ENCODE peak calls at places on chromosomes 1 and 21, in six cellular contexts. One of them, this sample, is unnamed.

GRCh38 chr1:159089184-159089791 is 12.7 kb upstream of the AIM2 start:
- DNase-seq in stimulated activated CD8-positive, alpha-beta memory T cell treated with anti-CD3 and anti-CD28 coated beads, Interleukin-7, amount 100 ng/mL, for 1 hour: no peak
- DNase-seq in H7: no peak
- DNase-seq in NCI-H2081: no peak
- DNase-seq in stimulated activated CD4-positive, alpha-beta T cell treated with anti-CD3 and anti-CD28 coated beads, TNF-alpha, amount 100 ng/mL, for 4 hours: no peak
- DNase-seq in body of pancreas: no peak
- DNase-seq in this sample: no peak

GRCh38 chr1:173052681-173053196 is 2.0 kb upstream of the TNFSF18 start:
- DNase-seq in stimulated activated CD8-positive, alpha-beta memory T cell treated with anti-CD3 and anti-CD28 coated beads, Interleukin-7, amount 100 ng/mL, for 1 hour: no peak
- DNase-seq in H7: no peak
- DNase-seq in NCI-H2081: no peak
- DNase-seq in stimulated activated CD4-positive, alpha-beta T cell treated with anti-CD3 and anti-CD28 coated beads, TNF-alpha, amount 100 ng/mL, for 4 hours: no peak
- DNase-seq in body of pancreas: peak; percentile 15
- DNase-seq in this sample: no peak

GRCh38 chr1:195335541-195335940 is 1272.7 kb downstream of the KCNT2 start:
- DNase-seq in stimulated activated CD8-positive, alpha-beta memory T cell treated with anti-CD3 and anti-CD28 coated beads, Interleukin-7, amount 100 ng/mL, for 1 hour: no peak
- DNase-seq in H7: no peak
- DNase-seq in NCI-H2081: no peak
- DNase-seq in stimulated activated CD4-positive, alpha-beta T cell treated with anti-CD3 and anti-CD28 coated beads, TNF-alpha, amount 100 ng/mL, for 4 hours: no peak
- DNase-seq in body of pancreas: no peak
- DNase-seq in this sample: no peak

GRCh38 chr1:42157667-42158066 is 4.5 kb downstream of the GUCA2B start:
- DNase-seq in stimulated activated CD8-positive, alpha-beta memory T cell treated with anti-CD3 and anti-CD28 coated beads, Interleukin-7, amount 100 ng/mL, for 1 hour: no peak
- DNase-seq in H7: no peak
- DNase-seq in NCI-H2081: no peak
- DNase-seq in stimulated activated CD4-positive, alpha-beta T cell treated with anti-CD3 and anti-CD28 coated beads, TNF-alpha, amount 100 ng/mL, for 4 hours: no peak
- DNase-seq in body of pancreas: no peak
- DNase-seq in this sample: no peak

GRCh38 chr1:150804671-150805070 is 3.4 kb downstream of the CTSK start:
- DNase-seq in stimulated activated CD8-positive, alpha-beta memory T cell treated with anti-CD3 and anti-CD28 coated beads, Interleukin-7, amount 100 ng/mL, for 1 hour: no peak
- DNase-seq in H7: no peak
- DNase-seq in NCI-H2081: no peak
- DNase-seq in stimulated activated CD4-positive, alpha-beta T cell treated with anti-CD3 and anti-CD28 coated beads, TNF-alpha, amount 100 ng/mL, for 4 hours: no peak
- DNase-seq in body of pancreas: no peak
- DNase-seq in this sample: no peak

GRCh38 chr1:59678809-59679228 is 135.9 kb upstream of the HOOK1 start:
- DNase-seq in stimulated activated CD8-positive, alpha-beta memory T cell treated with anti-CD3 and anti-CD28 coated beads, Interleukin-7, amount 100 ng/mL, for 1 hour: no peak
- DNase-seq in H7: no peak
- DNase-seq in NCI-H2081: no peak
- DNase-seq in stimulated activated CD4-positive, alpha-beta T cell treated with anti-CD3 and anti-CD28 coated beads, TNF-alpha, amount 100 ng/mL, for 4 hours: no peak
- DNase-seq in body of pancreas: no peak
- DNase-seq in this sample: no peak

GRCh38 chr1:153428790-153429189 is 12.5 kb downstream of the S100A7A start:
- DNase-seq in stimulated activated CD8-positive, alpha-beta memory T cell treated with anti-CD3 and anti-CD28 coated beads, Interleukin-7, amount 100 ng/mL, for 1 hour: no peak
- DNase-seq in H7: peak; percentile 67
- DNase-seq in NCI-H2081: peak; percentile 21
- DNase-seq in stimulated activated CD4-positive, alpha-beta T cell treated with anti-CD3 and anti-CD28 coated beads, TNF-alpha, amount 100 ng/mL, for 4 hours: no peak
- DNase-seq in body of pancreas: no peak
- DNase-seq in this sample: no peak

GRCh38 chr1:211833174-211833820 is 2.7 kb upstream of the LPGAT1 start:
- DNase-seq in stimulated activated CD8-positive, alpha-beta memory T cell treated with anti-CD3 and anti-CD28 coated beads, Interleukin-7, amount 100 ng/mL, for 1 hour: no peak
- DNase-seq in H7: no peak
- DNase-seq in NCI-H2081: no peak
- DNase-seq in stimulated activated CD4-positive, alpha-beta T cell treated with anti-CD3 and anti-CD28 coated beads, TNF-alpha, amount 100 ng/mL, for 4 hours: no peak
- DNase-seq in body of pancreas: no peak
- DNase-seq in this sample: no peak

GRCh38 chr1:48532976-48533375 is 61.0 kb upstream of the SPATA6 start:
- DNase-seq in stimulated activated CD8-positive, alpha-beta memory T cell treated with anti-CD3 and anti-CD28 coated beads, Interleukin-7, amount 100 ng/mL, for 1 hour: no peak
- DNase-seq in H7: no peak
- DNase-seq in NCI-H2081: peak; percentile 58
- DNase-seq in stimulated activated CD4-positive, alpha-beta T cell treated with anti-CD3 and anti-CD28 coated beads, TNF-alpha, amount 100 ng/mL, for 4 hours: no peak
- DNase-seq in body of pancreas: no peak
- DNase-seq in this sample: no peak

GRCh38 chr1:234875953-234876814 is 252.5 kb downstream of the TOMM20 start:
- DNase-seq in stimulated activated CD8-positive, alpha-beta memory T cell treated with anti-CD3 and anti-CD28 coated beads, Interleukin-7, amount 100 ng/mL, for 1 hour: no peak
- DNase-seq in H7: peak; percentile 43
- DNase-seq in NCI-H2081: no peak
- DNase-seq in stimulated activated CD4-positive, alpha-beta T cell treated with anti-CD3 and anti-CD28 coated beads, TNF-alpha, amount 100 ng/mL, for 4 hours: no peak
- DNase-seq in body of pancreas: peak; percentile 61
- DNase-seq in this sample: no peak

GRCh38 chr1:8702121-8702520 is 115.3 kb downstream of the RERE start:
- DNase-seq in stimulated activated CD8-positive, alpha-beta memory T cell treated with anti-CD3 and anti-CD28 coated beads, Interleukin-7, amount 100 ng/mL, for 1 hour: no peak
- DNase-seq in H7: peak; percentile 43
- DNase-seq in NCI-H2081: peak; percentile 46
- DNase-seq in stimulated activated CD4-positive, alpha-beta T cell treated with anti-CD3 and anti-CD28 coated beads, TNF-alpha, amount 100 ng/mL, for 4 hours: no peak
- DNase-seq in body of pancreas: peak; percentile 64
- DNase-seq in this sample: no peak

GRCh38 chr1:201693019-201693372 is 136.0 kb upstream of the IPO9 start:
- DNase-seq in stimulated activated CD8-positive, alpha-beta memory T cell treated with anti-CD3 and anti-CD28 coated beads, Interleukin-7, amount 100 ng/mL, for 1 hour: no peak
- DNase-seq in H7: no peak
- DNase-seq in NCI-H2081: peak; percentile 53
- DNase-seq in stimulated activated CD4-positive, alpha-beta T cell treated with anti-CD3 and anti-CD28 coated beads, TNF-alpha, amount 100 ng/mL, for 4 hours: no peak
- DNase-seq in body of pancreas: no peak
- DNase-seq in this sample: no peak

GRCh38 chr1:150577557-150578277 is 1.7 kb downstream of the MCL1 start:
- DNase-seq in stimulated activated CD8-positive, alpha-beta memory T cell treated with anti-CD3 and anti-CD28 coated beads, Interleukin-7, amount 100 ng/mL, for 1 hour: no peak
- DNase-seq in H7: no peak
- DNase-seq in NCI-H2081: peak; percentile 30
- DNase-seq in stimulated activated CD4-positive, alpha-beta T cell treated with anti-CD3 and anti-CD28 coated beads, TNF-alpha, amount 100 ng/mL, for 4 hours: no peak
- DNase-seq in body of pancreas: no peak
- DNase-seq in this sample: no peak

GRCh38 chr1:109468903-109469302 is 2.6 kb downstream of the SYPL2 start:
- DNase-seq in stimulated activated CD8-positive, alpha-beta memory T cell treated with anti-CD3 and anti-CD28 coated beads, Interleukin-7, amount 100 ng/mL, for 1 hour: no peak
- DNase-seq in H7: no peak
- DNase-seq in NCI-H2081: no peak
- DNase-seq in stimulated activated CD4-positive, alpha-beta T cell treated with anti-CD3 and anti-CD28 coated beads, TNF-alpha, amount 100 ng/mL, for 4 hours: no peak
- DNase-seq in body of pancreas: no peak
- DNase-seq in this sample: no peak

GRCh38 chr1:7489586-7489985 is 281.5 kb upstream of the VAMP3 start:
- DNase-seq in stimulated activated CD8-positive, alpha-beta memory T cell treated with anti-CD3 and anti-CD28 coated beads, Interleukin-7, amount 100 ng/mL, for 1 hour: no peak
- DNase-seq in H7: no peak
- DNase-seq in NCI-H2081: no peak
- DNase-seq in stimulated activated CD4-positive, alpha-beta T cell treated with anti-CD3 and anti-CD28 coated beads, TNF-alpha, amount 100 ng/mL, for 4 hours: no peak
- DNase-seq in body of pancreas: no peak
- DNase-seq in this sample: no peak

GRCh38 chr1:20028125-20028524 is 41.9 kb upstream of the PLA2G5 start:
- DNase-seq in stimulated activated CD8-positive, alpha-beta memory T cell treated with anti-CD3 and anti-CD28 coated beads, Interleukin-7, amount 100 ng/mL, for 1 hour: no peak
- DNase-seq in H7: no peak
- DNase-seq in NCI-H2081: no peak
- DNase-seq in stimulated activated CD4-positive, alpha-beta T cell treated with anti-CD3 and anti-CD28 coated beads, TNF-alpha, amount 100 ng/mL, for 4 hours: no peak
- DNase-seq in body of pancreas: no peak
- DNase-seq in this sample: no peak

GRCh38 chr1:6127587-6128163 is 52.4 kb downstream of the CHD5 start:
- DNase-seq in stimulated activated CD8-positive, alpha-beta memory T cell treated with anti-CD3 and anti-CD28 coated beads, Interleukin-7, amount 100 ng/mL, for 1 hour: peak; percentile 27
- DNase-seq in H7: peak; percentile 99
- DNase-seq in NCI-H2081: peak; percentile 54
- DNase-seq in stimulated activated CD4-positive, alpha-beta T cell treated with anti-CD3 and anti-CD28 coated beads, TNF-alpha, amount 100 ng/mL, for 4 hours: peak; percentile 46
- DNase-seq in body of pancreas: peak; percentile 63
- DNase-seq in this sample: no peak

GRCh38 chr21:34092241-34092921 is 19.0 kb downstream of the MRPS6 start:
- DNase-seq in stimulated activated CD8-positive, alpha-beta memory T cell treated with anti-CD3 and anti-CD28 coated beads, Interleukin-7, amount 100 ng/mL, for 1 hour: no peak
- DNase-seq in H7: no peak
- DNase-seq in NCI-H2081: no peak
- DNase-seq in stimulated activated CD4-positive, alpha-beta T cell treated with anti-CD3 and anti-CD28 coated beads, TNF-alpha, amount 100 ng/mL, for 4 hours: no peak
- DNase-seq in body of pancreas: no peak
- DNase-seq in this sample: no peak

GRCh38 chr1:53981220-53981619 is 35.1 kb downstream of the LRRC42 start:
- DNase-seq in stimulated activated CD8-positive, alpha-beta memory T cell treated with anti-CD3 and anti-CD28 coated beads, Interleukin-7, amount 100 ng/mL, for 1 hour: no peak
- DNase-seq in H7: no peak
- DNase-seq in NCI-H2081: no peak
- DNase-seq in stimulated activated CD4-positive, alpha-beta T cell treated with anti-CD3 and anti-CD28 coated beads, TNF-alpha, amount 100 ng/mL, for 4 hours: no peak
- DNase-seq in body of pancreas: no peak
- DNase-seq in this sample: no peak

GRCh38 chr1:196607940-196608339 is 300 bp downstream of the KCNT2 start:
- DNase-seq in stimulated activated CD8-positive, alpha-beta memory T cell treated with anti-CD3 and anti-CD28 coated beads, Interleukin-7, amount 100 ng/mL, for 1 hour: no peak
- DNase-seq in H7: peak; percentile 12
- DNase-seq in NCI-H2081: no peak
- DNase-seq in stimulated activated CD4-positive, alpha-beta T cell treated with anti-CD3 and anti-CD28 coated beads, TNF-alpha, amount 100 ng/mL, for 4 hours: no peak
- DNase-seq in body of pancreas: no peak
- DNase-seq in this sample: no peak

GRCh38 chr21:41507521-41508414 is at the start of gene TMPRSS2:
- DNase-seq in stimulated activated CD8-positive, alpha-beta memory T cell treated with anti-CD3 and anti-CD28 coated beads, Interleukin-7, amount 100 ng/mL, for 1 hour: no peak
- DNase-seq in H7: peak; percentile 86
- DNase-seq in NCI-H2081: no peak
- DNase-seq in stimulated activated CD4-positive, alpha-beta T cell treated with anti-CD3 and anti-CD28 coated beads, TNF-alpha, amount 100 ng/mL, for 4 hours: no peak
- DNase-seq in body of pancreas: peak; percentile 92
- DNase-seq in this sample: no peak

GRCh38 chr1:66503841-66504470 is 30.0 kb upstream of the SGIP1 start:
- DNase-seq in stimulated activated CD8-positive, alpha-beta memory T cell treated with anti-CD3 and anti-CD28 coated beads, Interleukin-7, amount 100 ng/mL, for 1 hour: no peak
- DNase-seq in H7: peak; percentile 39
- DNase-seq in NCI-H2081: peak; percentile 53
- DNase-seq in stimulated activated CD4-positive, alpha-beta T cell treated with anti-CD3 and anti-CD28 coated beads, TNF-alpha, amount 100 ng/mL, for 4 hours: no peak
- DNase-seq in body of pancreas: peak; percentile 21
- DNase-seq in this sample: no peak

GRCh38 chr1:69404486-69404885 is 163.2 kb upstream of the LRRC7 start:
- DNase-seq in stimulated activated CD8-positive, alpha-beta memory T cell treated with anti-CD3 and anti-CD28 coated beads, Interleukin-7, amount 100 ng/mL, for 1 hour: no peak
- DNase-seq in H7: no peak
- DNase-seq in NCI-H2081: no peak
- DNase-seq in stimulated activated CD4-positive, alpha-beta T cell treated with anti-CD3 and anti-CD28 coated beads, TNF-alpha, amount 100 ng/mL, for 4 hours: no peak
- DNase-seq in body of pancreas: no peak
- DNase-seq in this sample: no peak

GRCh38 chr1:239662950-239663349 is 276.6 kb downstream of the CHRM3 start:
- DNase-seq in stimulated activated CD8-positive, alpha-beta memory T cell treated with anti-CD3 and anti-CD28 coated beads, Interleukin-7, amount 100 ng/mL, for 1 hour: no peak
- DNase-seq in H7: no peak
- DNase-seq in NCI-H2081: no peak
- DNase-seq in stimulated activated CD4-positive, alpha-beta T cell treated with anti-CD3 and anti-CD28 coated beads, TNF-alpha, amount 100 ng/mL, for 4 hours: no peak
- DNase-seq in body of pancreas: no peak
- DNase-seq in this sample: no peak

GRCh38 chr1:244948416-244948815 is 84.1 kb upstream of the HNRNPU start:
- DNase-seq in stimulated activated CD8-positive, alpha-beta memory T cell treated with anti-CD3 and anti-CD28 coated beads, Interleukin-7, amount 100 ng/mL, for 1 hour: no peak
- DNase-seq in H7: no peak
- DNase-seq in NCI-H2081: no peak
- DNase-seq in stimulated activated CD4-positive, alpha-beta T cell treated with anti-CD3 and anti-CD28 coated beads, TNF-alpha, amount 100 ng/mL, for 4 hours: no peak
- DNase-seq in body of pancreas: no peak
- DNase-seq in this sample: no peak

GRCh38 chr21:43908167-43908566 is 43.1 kb downstream of the AGPAT3 start:
- DNase-seq in stimulated activated CD8-positive, alpha-beta memory T cell treated with anti-CD3 and anti-CD28 coated beads, Interleukin-7, amount 100 ng/mL, for 1 hour: no peak
- DNase-seq in H7: peak; percentile 43
- DNase-seq in NCI-H2081: no peak
- DNase-seq in stimulated activated CD4-positive, alpha-beta T cell treated with anti-CD3 and anti-CD28 coated beads, TNF-alpha, amount 100 ng/mL, for 4 hours: no peak
- DNase-seq in body of pancreas: no peak
- DNase-seq in this sample: no peak

GRCh38 chr1:7447093-7447492 is 324.0 kb upstream of the VAMP3 start:
- DNase-seq in stimulated activated CD8-positive, alpha-beta memory T cell treated with anti-CD3 and anti-CD28 coated beads, Interleukin-7, amount 100 ng/mL, for 1 hour: no peak
- DNase-seq in H7: no peak
- DNase-seq in NCI-H2081: no peak
- DNase-seq in stimulated activated CD4-positive, alpha-beta T cell treated with anti-CD3 and anti-CD28 coated beads, TNF-alpha, amount 100 ng/mL, for 4 hours: no peak
- DNase-seq in body of pancreas: no peak
- DNase-seq in this sample: no peak

GRCh38 chr1:218967836-218968235 is 205.8 kb upstream of the LYPLAL1 start:
- DNase-seq in stimulated activated CD8-positive, alpha-beta memory T cell treated with anti-CD3 and anti-CD28 coated beads, Interleukin-7, amount 100 ng/mL, for 1 hour: no peak
- DNase-seq in H7: no peak
- DNase-seq in NCI-H2081: no peak
- DNase-seq in stimulated activated CD4-positive, alpha-beta T cell treated with anti-CD3 and anti-CD28 coated beads, TNF-alpha, amount 100 ng/mL, for 4 hours: no peak
- DNase-seq in body of pancreas: no peak
- DNase-seq in this sample: no peak

GRCh38 chr1:23478896-23479790 is 4.8 kb downstream of the ASAP3 start:
- DNase-seq in stimulated activated CD8-positive, alpha-beta memory T cell treated with anti-CD3 and anti-CD28 coated beads, Interleukin-7, amount 100 ng/mL, for 1 hour: no peak
- DNase-seq in H7: no peak
- DNase-seq in NCI-H2081: no peak
- DNase-seq in stimulated activated CD4-positive, alpha-beta T cell treated with anti-CD3 and anti-CD28 coated beads, TNF-alpha, amount 100 ng/mL, for 4 hours: no peak
- DNase-seq in body of pancreas: peak; percentile 81
- DNase-seq in this sample: no peak

This sample was measured in cortex of kidney.